ENCODE peak calls at places on chromosomes 16 and 17, in five cellular contexts. K, Q, D, U and L are unnamed samples.

GRCh38 chr17:12719948-12720347 is 54.3 kb downstream of the MYOCD start:
- DNase-seq in K (no peak), Q (no peak), U (no peak), D (no peak), L (no peak)

GRCh38 chr17:45384047-45384799 is 48.4 kb downstream of the ARHGAP27 start:
- DNase-seq in U (no peak), D (no peak), Q (no peak), K (no peak), L (no peak)

GRCh38 chr17:8700546-8700945 is 44.1 kb downstream of the CCDC42 start:
- DNase-seq in K (no peak), Q (no peak), U (no peak), D (no peak), L (no peak)

GRCh38 chr16:55711959-55712876 is 56.4 kb downstream of the SLC6A2 start:
- DNase-seq in D (peak; percentile 77), K (peak; percentile 58), U (peak; percentile 67), Q (peak; percentile 49), L (peak; percentile 69)

GRCh38 chr16:58399718-58400633 is 7.7 kb downstream of the GINS3 start:
- DNase-seq in Q (no peak), D (no peak), U (no peak), K (no peak), L (no peak)

GRCh38 chr16:89445166-89445565 is 45.2 kb downstream of the ANKRD11 start:
- DNase-seq in D (no peak), Q (no peak), U (no peak), K (no peak), L (no peak)

GRCh38 chr17:55348749-55349354 is 72.8 kb downstream of the MMD start:
- DNase-seq in Q (peak; percentile 40), K (peak; percentile 40), U (peak; percentile 51), D (peak; percentile 42), L (peak; percentile 69)

GRCh38 chr16:47045023-47045422 is 71.5 kb upstream of the DNAJA2 start:
- DNase-seq in D (no peak), K (no peak), U (no peak), Q (no peak), L (peak; percentile 53)

GRCh38 chr16:19119564-19119963 is 5.8 kb downstream of the ITPRIPL2 start:
- DNase-seq in Q (no peak), D (no peak), K (no peak), U (no peak), L (no peak)

GRCh38 chr17:1241904-1242303 is 28.3 kb upstream of the BHLHA9 start:
- DNase-seq in U (no peak), D (no peak), Q (no peak), K (no peak), L (no peak)

GRCh38 chr17:55588858-55589257 is 77.6 kb upstream of the SMIM36 start:
- DNase-seq in Q (no peak), U (no peak), D (no peak), K (no peak), L (no peak)

GRCh38 chr17:81004336-81005015 is 12.8 kb downstream of the CHMP6 start:
- DNase-seq in Q (no peak), U (no peak), K (no peak), D (no peak), L (no peak)